ENCODE peak calls at places on chromosomes 7 and 10, in four cellular contexts. C is IMR-90, Y is mesendoderm, O is H9. G is an unnamed sample.

GRCh38 chr10:99431190-99431549 is 746 bp upstream of the GOT1 start:
- DNase-seq in C (peak; percentile 41), Y (peak; percentile 64), O (peak; percentile 50), G (no peak)

GRCh38 chr7:55046582-55047347 is 27.9 kb downstream of the EGFR start:
- DNase-seq in C (no peak), Y (no peak), O (no peak), G (no peak)

GRCh38 chr7:52897708-52898107 is 137.7 kb upstream of the POM121L12 start:
- DNase-seq in C (no peak), Y (no peak), O (no peak), G (no peak)

GRCh38 chr10:72875250-72876055 is 18.1 kb upstream of the OIT3 start:
- DNase-seq in C (peak; percentile 43), Y (peak; percentile 47), O (no peak), G (no peak)

GRCh38 chr7:102132209-102132752 is 154.4 kb upstream of the SH2B2 start:
- DNase-seq in C (no peak), Y (no peak), O (no peak), G (peak; percentile 59)

GRCh38 chr7:97845622-97846203 is 26.5 kb downstream of the ASNS start:
- DNase-seq in C (peak; percentile 15), Y (peak; percentile 22), O (no peak), G (peak; percentile 60)

GRCh38 chr10:108434818-108435217 is 1270.3 kb upstream of the SORCS1 start:
- DNase-seq in C (no peak), Y (peak; percentile 35), O (no peak), G (no peak)

GRCh38 chr7:78081344-78081743 is 282.8 kb downstream of the PHTF2 start:
- DNase-seq in C (no peak), Y (no peak), O (no peak), G (no peak)

GRCh38 chr10:91925022-91925320 is 1.4 kb downstream of the BTAF1 start:
- DNase-seq in C (no peak), Y (no peak), O (no peak), G (no peak)

GRCh38 chr10:130160775-130161174 is 24.6 kb downstream of the GLRX3 start:
- DNase-seq in C (peak; percentile 41), Y (peak; percentile 54), O (no peak), G (no peak)

GRCh38 chr7:107946451-107946850 is 55.5 kb downstream of the DLD start:
- DNase-seq in C (peak; percentile 47), Y (no peak), O (no peak), G (no peak)

GRCh38 chr7:112898432-112899290 is 108.5 kb upstream of the TMEM168 start:
- DNase-seq in C (peak; percentile 76), Y (peak; percentile 93), O (peak; percentile 55), G (peak; percentile 97)

GRCh38 chr10:92914478-92915066 is 66.3 kb downstream of the EXOC6 start:
- DNase-seq in C (peak; percentile 50), Y (peak; percentile 83), O (peak; percentile 53), G (peak; percentile 60)

GRCh38 chr10:8504436-8504977 is 450.0 kb downstream of the GATA3 start:
- DNase-seq in C (no peak), Y (peak; percentile 62), O (no peak), G (no peak)

GRCh38 chr7:102431617-102432298 is 1.6 kb upstream of the ORAI2 start:
- DNase-seq in C (no peak), Y (peak; percentile 70), O (peak; percentile 41), G (peak; percentile 48)

GRCh38 chr10:30437039-30437781 is 3.2 kb downstream of the MAP3K8 start:
- DNase-seq in C (peak; percentile 75), Y (peak; percentile 69), O (no peak), G (peak; percentile 57)

GRCh38 chr7:81549484-81550016 is 220.3 kb downstream of the HGF start:
- DNase-seq in C (no peak), Y (no peak), O (peak; percentile 45), G (no peak)
- H3K4ac ChIP-seq in C (no peak overlapping the region), Y (peak overlapping the region; percentile 95), O (no peak overlapping the region), G (no peak overlapping the region)

GRCh38 chr7:22435105-22435504 is 64.9 kb downstream of the STEAP1B start:
- DNase-seq in C (no peak), Y (no peak), O (no peak), G (no peak)

GRCh38 chr7:22433710-22434460 is 66.1 kb downstream of the STEAP1B start:
- DNase-seq in C (peak; percentile 47), Y (peak; percentile 99), O (peak; percentile 85), G (peak; percentile 85)

GRCh38 chr7:22438994-22439393 is 61.0 kb downstream of the STEAP1B start:
- DNase-seq in C (no peak), Y (no peak), O (no peak), G (no peak)

GRCh38 chr7:22432203-22432718 is 67.7 kb downstream of the STEAP1B start:
- DNase-seq in C (no peak), Y (no peak), O (no peak), G (peak; percentile 79)

DNA sequence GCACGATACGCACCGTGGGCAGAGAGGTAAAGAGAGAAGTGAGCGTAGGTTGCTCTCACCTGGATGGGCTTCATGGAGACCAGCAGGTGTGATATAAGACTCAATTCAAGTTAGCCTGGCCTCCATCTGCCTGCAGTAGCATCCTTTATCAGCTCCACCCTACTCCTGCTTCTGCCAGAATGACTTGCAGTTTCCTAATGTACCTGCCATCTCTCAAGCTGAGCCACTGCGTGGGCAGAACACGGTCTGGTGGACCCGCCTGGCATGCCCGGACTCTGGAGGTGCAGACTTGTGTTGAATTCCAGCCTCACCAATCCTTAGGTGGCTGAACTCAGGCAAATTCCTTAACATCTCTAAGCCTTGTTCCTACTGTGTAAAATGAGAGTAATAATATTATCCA is 64.3 kb downstream of the STEAP1B start:
- DNase-seq in C (no peak), Y (no peak), O (no peak), G (no peak)
- H3K4ac ChIP-seq in C (no peak overlapping the region), Y (no peak overlapping the region), O (no peak overlapping the region), G (no peak overlapping the region)

GRCh38 chr10:133242611-133243356 is 5.1 kb downstream of the VENTX start:
- DNase-seq in C (peak; percentile 56), Y (no peak), O (no peak), G (no peak)
- H3K4ac ChIP-seq in C (peak overlapping the region; percentile 35), Y (no peak overlapping the region), O (no peak overlapping the region), G (no peak overlapping the region)

DNA sequence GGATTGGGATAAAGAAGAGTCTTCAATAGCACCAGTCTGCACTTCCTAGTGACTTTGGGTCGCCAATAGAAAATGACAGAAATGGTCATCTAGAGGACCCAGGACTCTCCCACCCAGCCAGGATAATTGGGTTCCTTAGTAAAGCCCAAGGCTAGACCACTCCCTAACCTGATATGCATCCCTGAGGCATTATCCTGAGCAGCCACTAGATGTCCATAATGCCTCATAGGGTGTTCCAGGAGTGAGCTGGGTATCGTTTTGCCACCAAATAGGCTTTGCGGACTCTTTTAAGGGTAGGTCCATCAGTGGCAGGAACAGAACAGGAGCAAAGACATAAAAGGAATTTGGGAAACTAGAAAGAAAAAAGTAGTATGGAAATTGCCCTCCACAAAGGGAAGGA is 4.5 kb upstream of the LRRC4 start:
- DNase-seq in C (no peak), Y (peak; percentile 68), O (no peak), G (no peak)
- H3K4ac ChIP-seq in C (no peak overlapping the region), Y (no peak overlapping the region), O (no peak overlapping the region), G (no peak overlapping the region)

GRCh38 chr10:132577350-132578005 is 39.9 kb downstream of the INPP5A start:
- DNase-seq in C (no peak), Y (no peak), O (no peak), G (peak; percentile 23)

GRCh38 chr10:132576671-132577349 is 39.2 kb downstream of the INPP5A start:
- DNase-seq in C (no peak), Y (no peak), O (no peak), G (no peak)

GRCh38 chr10:132574783-132575319 is 37.3 kb downstream of the INPP5A start:
- DNase-seq in C (no peak), Y (peak; percentile 89), O (peak; percentile 65), G (no peak)

GRCh38 chr10:132574288-132574687 is 36.7 kb downstream of the INPP5A start:
- DNase-seq in C (no peak), Y (no peak), O (no peak), G (no peak)

GRCh38 chr10:132575320-132576201 is 38.0 kb downstream of the INPP5A start:
- DNase-seq in C (peak; percentile 91), Y (no peak), O (no peak), G (no peak)
- H3K4ac ChIP-seq in C (no peak overlapping the region), Y (no peak overlapping the region), O (no peak overlapping the region), G (peak overlapping the region; percentile 7)

DNA sequence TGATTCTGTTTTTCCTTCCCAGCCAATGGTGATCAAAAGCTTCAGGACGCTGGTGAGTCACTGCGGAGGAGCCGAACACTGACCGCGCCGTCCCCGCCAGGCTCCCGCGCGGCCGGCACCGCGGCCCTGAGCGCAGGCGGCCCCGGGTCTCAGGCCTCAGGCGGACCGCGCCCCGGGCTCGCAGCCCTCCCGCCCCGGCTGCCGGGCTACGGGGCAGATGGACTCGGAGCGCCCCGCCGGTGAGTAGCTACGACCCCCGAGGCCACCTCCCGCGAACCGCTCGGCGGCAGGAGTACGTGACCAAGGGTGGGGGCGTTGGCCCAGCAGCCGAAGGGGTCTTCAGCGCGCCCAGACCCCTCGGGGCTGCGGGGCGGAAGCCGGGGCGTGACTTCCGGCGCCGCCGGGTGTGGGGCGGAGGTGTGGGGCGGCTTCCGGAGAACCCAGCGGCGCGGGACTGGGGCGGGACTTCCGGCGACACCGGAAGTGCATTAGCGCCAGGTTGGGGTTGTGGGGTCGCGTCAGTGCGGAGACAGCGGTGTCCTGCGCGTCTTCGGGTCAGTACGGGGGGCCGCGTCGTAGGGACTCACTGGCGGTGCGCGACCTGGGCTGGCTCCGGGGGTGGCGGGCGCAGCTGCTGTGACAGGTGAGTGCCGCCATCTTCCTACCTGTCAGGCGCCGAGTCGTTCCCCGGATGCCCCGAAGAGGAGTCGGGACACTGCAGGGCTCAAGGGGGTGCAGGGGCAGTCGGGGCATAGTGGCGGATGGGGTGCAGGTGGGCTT is at the start of gene WDR37:
- DNase-seq in C (peak; percentile 90), Y (peak; percentile 90), O (peak; percentile 90), G (peak; percentile 86)
- H3K4ac ChIP-seq in C (peak within 1 kb of the TSS; percentile 89), Y (peak within 1 kb of the TSS; percentile 95), O (no peak within 1 kb of the TSS), G (peak within 1 kb of the TSS; percentile 82)